ENCODE peak calls at places on chromosomes 5 and 9, in eight cellular contexts. One of them, this sample, is unnamed.

GRCh38 chr9:110606179-110606578 is 26.6 kb upstream of the SVEP1 start:
- DNase-seq in omental fat pad: no peak
- DNase-seq in neural crest cell: no peak
- DNase-seq in AG09309: no peak
- DNase-seq in cardiac fibroblast: no peak
- DNase-seq in CD8-positive, alpha-beta T cell: no peak
- DNase-seq in WERI-Rb-1: no peak
- DNase-seq in HFF-Myc: no peak
- DNase-seq in this sample: no peak

GRCh38 chr5:142186821-142187594 is 78.4 kb downstream of the NDFIP1 start:
- DNase-seq in cardiac fibroblast: peak
- DNase-seq in HFF-Myc: no peak
- DNase-seq in CD8-positive, alpha-beta T cell: peak
- DNase-seq in neural crest cell: no peak
- DNase-seq in omental fat pad: no peak
- DNase-seq in WERI-Rb-1: no peak
- DNase-seq in AG09309: no peak
- DNase-seq in this sample: no peak

GRCh38 chr5:80122599-80122998 is 87.5 kb downstream of the THBS4 start:
- DNase-seq in CD8-positive, alpha-beta T cell: no peak
- DNase-seq in HFF-Myc: no peak
- DNase-seq in neural crest cell: no peak
- DNase-seq in WERI-Rb-1: no peak
- DNase-seq in AG09309: no peak
- DNase-seq in cardiac fibroblast: no peak
- DNase-seq in omental fat pad: no peak
- DNase-seq in this sample: no peak

GRCh38 chr9:117160254-117160653 is 254.6 kb downstream of the ASTN2 start:
- DNase-seq in neural crest cell: no peak
- DNase-seq in cardiac fibroblast: no peak
- DNase-seq in CD8-positive, alpha-beta T cell: no peak
- DNase-seq in AG09309: no peak
- DNase-seq in HFF-Myc: no peak
- DNase-seq in WERI-Rb-1: no peak
- DNase-seq in omental fat pad: no peak
- DNase-seq in this sample: no peak

GRCh38 chr5:1291611-1292080 is 3.2 kb downstream of the TERT start:
- DNase-seq in AG09309: no peak
- DNase-seq in HFF-Myc: no peak
- DNase-seq in WERI-Rb-1: peak
- DNase-seq in neural crest cell: no peak
- DNase-seq in omental fat pad: no peak
- DNase-seq in CD8-positive, alpha-beta T cell: peak
- DNase-seq in cardiac fibroblast: no peak
- DNase-seq in this sample: no peak

GRCh38 chr9:7284517-7284916 is 515.1 kb downstream of the DMAC1 start:
- DNase-seq in cardiac fibroblast: no peak
- DNase-seq in neural crest cell: no peak
- DNase-seq in HFF-Myc: no peak
- DNase-seq in AG09309: no peak
- DNase-seq in omental fat pad: no peak
- DNase-seq in WERI-Rb-1: no peak
- DNase-seq in CD8-positive, alpha-beta T cell: no peak
- DNase-seq in this sample: no peak

GRCh38 chr9:131565369-131565768 is 20.0 kb downstream of the PRRT1B start:
- DNase-seq in CD8-positive, alpha-beta T cell: no peak
- DNase-seq in AG09309: no peak
- DNase-seq in HFF-Myc: no peak
- DNase-seq in WERI-Rb-1: no peak
- DNase-seq in neural crest cell: no peak
- DNase-seq in cardiac fibroblast: no peak
- DNase-seq in omental fat pad: no peak
- DNase-seq in this sample: no peak

GRCh38 chr5:132256783-132257130 is 739 bp upstream of the PDLIM4 start:
- DNase-seq in CD8-positive, alpha-beta T cell: no peak
- DNase-seq in WERI-Rb-1: peak
- DNase-seq in cardiac fibroblast: no peak
- DNase-seq in AG09309: no peak
- DNase-seq in neural crest cell: no peak
- DNase-seq in HFF-Myc: no peak
- DNase-seq in omental fat pad: no peak
- DNase-seq in this sample: no peak

GRCh38 chr9:21994526-21994995 is at the start of gene CDKN2B-AS1:
- DNase-seq in AG09309: no peak
- DNase-seq in HFF-Myc: no peak
- DNase-seq in neural crest cell: no peak
- DNase-seq in WERI-Rb-1: peak
- DNase-seq in CD8-positive, alpha-beta T cell: peak
- DNase-seq in omental fat pad: no peak
- DNase-seq in cardiac fibroblast: peak
- DNase-seq in this sample: peak

GRCh38 chr5:99004960-99005359 is 76.2 kb upstream of the CHD1 start:
- DNase-seq in AG09309: no peak
- DNase-seq in HFF-Myc: no peak
- DNase-seq in neural crest cell: no peak
- DNase-seq in cardiac fibroblast: no peak
- DNase-seq in omental fat pad: no peak
- DNase-seq in CD8-positive, alpha-beta T cell: no peak
- DNase-seq in WERI-Rb-1: no peak
- DNase-seq in this sample: no peak

GRCh38 chr5:87717761-87718160 is 305.0 kb upstream of the CCNH start:
- DNase-seq in AG09309: no peak
- DNase-seq in neural crest cell: no peak
- DNase-seq in cardiac fibroblast: no peak
- DNase-seq in omental fat pad: no peak
- DNase-seq in CD8-positive, alpha-beta T cell: no peak
- DNase-seq in WERI-Rb-1: no peak
- DNase-seq in HFF-Myc: no peak
- DNase-seq in this sample: no peak

GRCh38 chr9:113807173-113808061 is 68.7 kb upstream of the ZNF618 start:
- DNase-seq in WERI-Rb-1: peak
- DNase-seq in omental fat pad: peak
- DNase-seq in HFF-Myc: peak
- DNase-seq in cardiac fibroblast: peak
- DNase-seq in CD8-positive, alpha-beta T cell: peak
- DNase-seq in neural crest cell: peak
- DNase-seq in AG09309: peak
- DNase-seq in this sample: peak

GRCh38 chr9:108467653-108468324 is 388.0 kb downstream of the ACTL7B start:
- DNase-seq in omental fat pad: no peak
- DNase-seq in AG09309: no peak
- DNase-seq in HFF-Myc: no peak
- DNase-seq in cardiac fibroblast: peak
- DNase-seq in WERI-Rb-1: no peak
- DNase-seq in CD8-positive, alpha-beta T cell: no peak
- DNase-seq in neural crest cell: no peak
- DNase-seq in this sample: no peak

GRCh38 chr5:111806753-111807152 is 49.8 kb upstream of the NREP start:
- DNase-seq in cardiac fibroblast: no peak
- DNase-seq in omental fat pad: no peak
- DNase-seq in WERI-Rb-1: no peak
- DNase-seq in neural crest cell: no peak
- DNase-seq in CD8-positive, alpha-beta T cell: no peak
- DNase-seq in HFF-Myc: no peak
- DNase-seq in AG09309: no peak
- DNase-seq in this sample: no peak

GRCh38 chr5:111806150-111806549 is 49.2 kb upstream of the NREP start:
- DNase-seq in AG09309: no peak
- DNase-seq in neural crest cell: no peak
- DNase-seq in cardiac fibroblast: no peak
- DNase-seq in omental fat pad: no peak
- DNase-seq in CD8-positive, alpha-beta T cell: no peak
- DNase-seq in WERI-Rb-1: no peak
- DNase-seq in HFF-Myc: no peak
- DNase-seq in this sample: no peak

GRCh38 chr5:111810087-111810486 is 53.1 kb upstream of the NREP start:
- DNase-seq in CD8-positive, alpha-beta T cell: no peak
- DNase-seq in cardiac fibroblast: peak
- DNase-seq in HFF-Myc: no peak
- DNase-seq in WERI-Rb-1: no peak
- DNase-seq in AG09309: no peak
- DNase-seq in neural crest cell: no peak
- DNase-seq in omental fat pad: no peak
- DNase-seq in this sample: no peak

GRCh38 chr5:111800351-111800750 is 43.4 kb upstream of the NREP start:
- DNase-seq in CD8-positive, alpha-beta T cell: no peak
- DNase-seq in cardiac fibroblast: no peak
- DNase-seq in neural crest cell: no peak
- DNase-seq in omental fat pad: no peak
- DNase-seq in HFF-Myc: no peak
- DNase-seq in WERI-Rb-1: no peak
- DNase-seq in AG09309: no peak
- DNase-seq in this sample: no peak

GRCh38 chr5:111805071-111805470 is 48.1 kb upstream of the NREP start:
- DNase-seq in AG09309: no peak
- DNase-seq in cardiac fibroblast: no peak
- DNase-seq in CD8-positive, alpha-beta T cell: no peak
- DNase-seq in omental fat pad: no peak
- DNase-seq in HFF-Myc: no peak
- DNase-seq in neural crest cell: no peak
- DNase-seq in WERI-Rb-1: no peak
- DNase-seq in this sample: no peak
- TF ChIP-seq CTCF in AG09309: no peak
- TF ChIP-seq CTCF in cardiac fibroblast: no peak
- TF ChIP-seq CTCF in CD8-positive, alpha-beta T cell: no peak
- TF ChIP-seq CTCF in omental fat pad: no peak
- TF ChIP-seq CTCF in HFF-Myc: no peak
- TF ChIP-seq CTCF in neural crest cell: no peak
- TF ChIP-seq CTCF in WERI-Rb-1: no peak
- TF ChIP-seq CTCF in this sample: no peak

GRCh38 chr9:87824216-87824875 is 58.3 kb upstream of the SPATA31E1 start:
- DNase-seq in CD8-positive, alpha-beta T cell: no peak
- DNase-seq in HFF-Myc: no peak
- DNase-seq in cardiac fibroblast: no peak
- DNase-seq in neural crest cell: no peak
- DNase-seq in omental fat pad: no peak
- DNase-seq in AG09309: no peak
- DNase-seq in WERI-Rb-1: no peak
- DNase-seq in this sample: no peak
- TF ChIP-seq CTCF in CD8-positive, alpha-beta T cell: no peak
- TF ChIP-seq CTCF in HFF-Myc: no peak
- TF ChIP-seq CTCF in cardiac fibroblast: no peak
- TF ChIP-seq CTCF in neural crest cell: no peak
- TF ChIP-seq CTCF in omental fat pad: no peak
- TF ChIP-seq CTCF in AG09309: no peak
- TF ChIP-seq CTCF in WERI-Rb-1: no peak
- TF ChIP-seq CTCF in this sample: no peak

DNA sequence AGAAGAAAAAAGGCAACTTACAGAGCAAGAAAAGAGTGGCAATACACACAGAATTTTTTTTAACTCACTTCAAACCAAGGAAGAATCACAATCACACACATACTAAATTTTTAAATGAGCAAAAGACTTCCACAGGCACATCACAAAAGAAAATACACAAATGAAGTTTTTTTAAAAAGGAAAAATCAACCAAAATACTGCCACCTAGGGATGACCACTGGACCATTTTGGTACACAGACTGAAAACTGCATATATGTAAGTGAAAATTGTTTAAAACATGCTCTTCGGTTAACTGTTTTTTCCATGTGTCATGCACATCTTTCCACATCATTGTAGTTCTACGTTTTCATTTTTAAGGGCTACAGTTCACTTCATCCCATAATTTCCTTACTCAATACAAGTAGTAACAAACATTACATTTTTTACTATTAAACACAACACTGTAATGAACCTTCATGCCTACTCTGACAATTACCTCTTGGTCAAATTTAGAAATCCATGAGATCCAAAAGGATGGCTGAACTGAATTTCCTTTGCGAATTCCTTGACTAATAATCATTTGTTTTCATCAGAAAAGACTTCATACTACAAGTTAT is 79.0 kb downstream of the FBXW11 start:
- DNase-seq in HFF-Myc: no peak
- DNase-seq in neural crest cell: no peak
- DNase-seq in AG09309: no peak
- DNase-seq in WERI-Rb-1: no peak
- DNase-seq in omental fat pad: no peak
- DNase-seq in CD8-positive, alpha-beta T cell: no peak
- DNase-seq in cardiac fibroblast: no peak
- DNase-seq in this sample: no peak
- TF ChIP-seq CTCF in HFF-Myc: peak
- TF ChIP-seq CTCF in neural crest cell: peak
- TF ChIP-seq CTCF in AG09309: peak
- TF ChIP-seq CTCF in WERI-Rb-1: peak
- TF ChIP-seq CTCF in omental fat pad: no peak
- TF ChIP-seq CTCF in CD8-positive, alpha-beta T cell: peak
- TF ChIP-seq CTCF in cardiac fibroblast: peak
- TF ChIP-seq CTCF in this sample: peak

GRCh38 chr9:124395826-124396225 is 19.4 kb downstream of the PSMB7 start:
- DNase-seq in CD8-positive, alpha-beta T cell: no peak
- DNase-seq in cardiac fibroblast: no peak
- DNase-seq in HFF-Myc: no peak
- DNase-seq in omental fat pad: no peak
- DNase-seq in WERI-Rb-1: no peak
- DNase-seq in AG09309: no peak
- DNase-seq in neural crest cell: no peak
- DNase-seq in this sample: no peak

GRCh38 chr9:124398191-124398590 is 17.1 kb downstream of the PSMB7 start:
- DNase-seq in neural crest cell: no peak
- DNase-seq in cardiac fibroblast: no peak
- DNase-seq in WERI-Rb-1: no peak
- DNase-seq in omental fat pad: no peak
- DNase-seq in HFF-Myc: no peak
- DNase-seq in CD8-positive, alpha-beta T cell: no peak
- DNase-seq in AG09309: no peak
- DNase-seq in this sample: no peak

GRCh38 chr9:124399999-124400940 is 15.0 kb downstream of the PSMB7 start:
- DNase-seq in CD8-positive, alpha-beta T cell: no peak
- DNase-seq in cardiac fibroblast: no peak
- DNase-seq in WERI-Rb-1: no peak
- DNase-seq in AG09309: no peak
- DNase-seq in omental fat pad: no peak
- DNase-seq in neural crest cell: no peak
- DNase-seq in HFF-Myc: no peak
- DNase-seq in this sample: peak

GRCh38 chr9:124403246-124403645 is 12.0 kb downstream of the PSMB7 start:
- DNase-seq in omental fat pad: no peak
- DNase-seq in neural crest cell: no peak
- DNase-seq in cardiac fibroblast: no peak
- DNase-seq in HFF-Myc: no peak
- DNase-seq in WERI-Rb-1: no peak
- DNase-seq in AG09309: no peak
- DNase-seq in CD8-positive, alpha-beta T cell: no peak
- DNase-seq in this sample: no peak

DNA sequence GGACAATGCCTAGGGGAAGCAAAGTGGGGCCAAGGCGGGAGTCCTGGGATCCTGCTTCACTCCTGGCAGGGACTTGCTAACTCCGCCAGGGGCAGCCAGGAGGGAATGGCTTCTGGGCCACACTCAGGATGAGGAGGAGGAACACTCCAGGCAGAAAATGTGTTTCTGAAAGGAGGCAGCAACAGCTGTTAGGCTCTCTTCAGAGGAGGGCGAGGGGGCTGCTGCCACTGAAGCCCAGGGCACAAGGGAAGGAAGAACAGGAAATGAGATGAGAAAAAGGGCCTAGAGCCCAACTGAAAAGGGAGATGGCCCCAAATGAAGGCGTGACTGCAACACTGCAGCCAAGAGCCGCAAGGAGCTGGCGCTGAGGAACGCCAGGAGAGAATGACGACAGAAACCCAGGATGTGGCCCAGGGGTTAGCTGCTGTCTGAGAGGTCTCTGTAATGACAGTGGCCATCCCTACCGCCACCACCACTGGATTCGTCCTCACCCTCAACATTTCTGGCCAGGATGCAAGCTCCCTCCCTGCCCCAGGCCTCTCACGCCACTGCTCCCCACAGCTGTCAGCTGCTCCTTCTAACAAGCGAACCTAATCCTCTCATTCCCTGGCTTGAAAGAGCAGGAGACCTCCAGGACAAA is 15.8 kb downstream of the PSMB7 start:
- DNase-seq in cardiac fibroblast: peak
- DNase-seq in WERI-Rb-1: no peak
- DNase-seq in AG09309: no peak
- DNase-seq in neural crest cell: peak
- DNase-seq in HFF-Myc: no peak
- DNase-seq in CD8-positive, alpha-beta T cell: no peak
- DNase-seq in omental fat pad: no peak
- DNase-seq in this sample: peak
- TF ChIP-seq CTCF in cardiac fibroblast: peak
- TF ChIP-seq CTCF in WERI-Rb-1: no peak
- TF ChIP-seq CTCF in AG09309: peak
- TF ChIP-seq CTCF in neural crest cell: no peak
- TF ChIP-seq CTCF in HFF-Myc: no peak
- TF ChIP-seq CTCF in CD8-positive, alpha-beta T cell: no peak
- TF ChIP-seq CTCF in omental fat pad: no peak
- TF ChIP-seq CTCF in this sample: no peak

This sample was measured in glutamatergic neuron.